ENCODE peak calls at places on chromosomes 5 and 9, in five cellular contexts. One of them, this sample, is unnamed.
A peak's percentile ranks its signal among the peaks of the same experiment; 100 is the strongest.

GRCh38 chr5:158435161-158435616 is 576.2 kb upstream of the CLINT1 start:
- DNase-seq in A549: no peak
- DNase-seq in SK-N-SH: no peak
- DNase-seq in GM12878: peak; percentile 47
- DNase-seq in K562: no peak
- DNase-seq in this sample: no peak

GRCh38 chr5:133475986-133476385 is 136.4 kb downstream of the FSTL4 start:
- DNase-seq in A549: no peak
- DNase-seq in SK-N-SH: no peak
- DNase-seq in GM12878: no peak
- DNase-seq in K562: no peak
- DNase-seq in this sample: no peak

GRCh38 chr5:164600166-164600715 is 1094.8 kb downstream of the MAT2B start:
- DNase-seq in A549: no peak
- DNase-seq in SK-N-SH: no peak
- DNase-seq in GM12878: no peak
- DNase-seq in K562: no peak
- DNase-seq in this sample: peak; percentile 86

GRCh38 chr9:93899609-93900435 is 55.3 kb downstream of the BARX1 start:
- DNase-seq in A549: no peak
- DNase-seq in SK-N-SH: peak; percentile 8
- DNase-seq in GM12878: no peak
- DNase-seq in K562: no peak
- DNase-seq in this sample: no peak

GRCh38 chr5:24644757-24645156 is at the start of gene CDH10:
- DNase-seq in A549: peak; percentile 29
- DNase-seq in SK-N-SH: no peak
- DNase-seq in GM12878: no peak
- DNase-seq in K562: no peak
- DNase-seq in this sample: no peak

GRCh38 chr9:126844085-126844484 is 16.4 kb upstream of the ZBTB34 start:
- DNase-seq in A549: no peak
- DNase-seq in SK-N-SH: no peak
- DNase-seq in GM12878: no peak
- DNase-seq in K562: no peak
- DNase-seq in this sample: peak; percentile 80

GRCh38 chr5:102823441-102823874 is 68.4 kb downstream of the PAM start:
- DNase-seq in A549: no peak
- DNase-seq in SK-N-SH: no peak
- DNase-seq in GM12878: no peak
- DNase-seq in K562: no peak
- DNase-seq in this sample: peak; percentile 62

GRCh38 chr9:83996126-83996525 is 15.5 kb downstream of the RMI1 start:
- DNase-seq in A549: no peak
- DNase-seq in SK-N-SH: no peak
- DNase-seq in GM12878: no peak
- DNase-seq in K562: peak; percentile 7
- DNase-seq in this sample: no peak

GRCh38 chr5:96336351-96336985 is 96.6 kb downstream of the PCSK1 start:
- DNase-seq in A549: peak; percentile 88
- DNase-seq in SK-N-SH: peak; percentile 36
- DNase-seq in GM12878: no peak
- DNase-seq in K562: peak; percentile 80
- DNase-seq in this sample: peak; percentile 93

GRCh38 chr5:150208187-150209015 is 18.5 kb downstream of the SLC6A7 start:
- DNase-seq in A549: peak; percentile 14
- DNase-seq in SK-N-SH: no peak
- DNase-seq in GM12878: no peak
- DNase-seq in K562: no peak
- DNase-seq in this sample: peak; percentile 79

GRCh38 chr9:125638646-125639045 is 68.4 kb downstream of the MAPKAP1 start:
- DNase-seq in A549: no peak
- DNase-seq in SK-N-SH: no peak
- DNase-seq in GM12878: no peak
- DNase-seq in K562: no peak
- DNase-seq in this sample: no peak

GRCh38 chr5:7816535-7816901 is 34.4 kb downstream of the CFAP90 start:
- DNase-seq in A549: no peak
- DNase-seq in SK-N-SH: no peak
- DNase-seq in GM12878: no peak
- DNase-seq in K562: no peak
- DNase-seq in this sample: no peak

GRCh38 chr5:72270037-72270436 is 50.0 kb downstream of the MRPS27 start:
- DNase-seq in A549: no peak
- DNase-seq in SK-N-SH: no peak
- DNase-seq in GM12878: no peak
- DNase-seq in K562: no peak
- DNase-seq in this sample: no peak

GRCh38 chr5:72267685-72268084 is 52.4 kb downstream of the MRPS27 start:
- DNase-seq in A549: no peak
- DNase-seq in SK-N-SH: no peak
- DNase-seq in GM12878: no peak
- DNase-seq in K562: no peak
- DNase-seq in this sample: peak; percentile 42

GRCh38 chr5:72269411-72269780 is 50.6 kb downstream of the MRPS27 start:
- DNase-seq in A549: no peak
- DNase-seq in SK-N-SH: no peak
- DNase-seq in GM12878: no peak
- DNase-seq in K562: no peak
- DNase-seq in this sample: no peak

GRCh38 chr5:72268260-72268659 is 51.8 kb downstream of the MRPS27 start:
- DNase-seq in A549: no peak
- DNase-seq in SK-N-SH: no peak
- DNase-seq in GM12878: no peak
- DNase-seq in K562: no peak
- DNase-seq in this sample: no peak

GRCh38 chr5:72268753-72269410 is 51.2 kb downstream of the MRPS27 start:
- DNase-seq in A549: peak; percentile 57
- DNase-seq in SK-N-SH: peak; percentile 36
- DNase-seq in GM12878: no peak
- DNase-seq in K562: peak; percentile 71
- DNase-seq in this sample: peak; percentile 43
- TF ChIP-seq RCOR1 in A549: no peak
- TF ChIP-seq RCOR1 in SK-N-SH: no peak
- TF ChIP-seq RCOR1 in GM12878: no peak
- TF ChIP-seq RCOR1 in K562: peak; percentile 37
- TF ChIP-seq RCOR1 in this sample: no peak

DNA sequence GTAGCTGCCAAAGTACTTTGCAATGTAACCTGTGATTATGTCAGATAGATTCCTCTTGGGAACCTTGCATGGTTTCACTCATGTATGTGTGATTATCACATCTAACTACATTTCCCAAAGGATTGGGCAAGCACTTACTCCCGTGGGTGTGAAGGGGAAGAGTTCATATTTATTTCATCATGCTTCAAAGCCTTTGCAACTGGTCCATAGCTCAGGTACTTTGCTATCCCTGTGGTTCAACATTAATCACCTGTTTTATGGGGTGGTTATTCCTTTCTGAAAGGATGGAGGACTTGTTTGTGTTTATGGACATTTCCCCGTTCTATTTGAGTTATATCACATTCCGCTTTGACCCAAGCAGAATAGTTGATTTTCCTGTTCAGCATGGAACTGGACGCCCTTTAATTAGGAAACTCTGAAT is 13.6 kb upstream of the ERMP1 start:
- DNase-seq in A549: no peak
- DNase-seq in SK-N-SH: no peak
- DNase-seq in GM12878: no peak
- DNase-seq in K562: no peak
- DNase-seq in this sample: peak; percentile 28
- TF ChIP-seq RCOR1 in A549: no peak
- TF ChIP-seq RCOR1 in SK-N-SH: no peak
- TF ChIP-seq RCOR1 in GM12878: no peak
- TF ChIP-seq RCOR1 in K562: no peak
- TF ChIP-seq RCOR1 in this sample: no peak

GRCh38 chr9:131696163-131696439 is 43.8 kb downstream of the RAPGEF1 start:
- DNase-seq in A549: no peak
- DNase-seq in SK-N-SH: no peak
- DNase-seq in GM12878: no peak
- DNase-seq in K562: no peak
- DNase-seq in this sample: no peak

GRCh38 chr9:131697908-131698714 is 41.8 kb downstream of the RAPGEF1 start:
- DNase-seq in A549: peak; percentile 37
- DNase-seq in SK-N-SH: no peak
- DNase-seq in GM12878: no peak
- DNase-seq in K562: peak; percentile 43
- DNase-seq in this sample: no peak

GRCh38 chr9:131698715-131699053 is 41.2 kb downstream of the RAPGEF1 start:
- DNase-seq in A549: no peak
- DNase-seq in SK-N-SH: no peak
- DNase-seq in GM12878: no peak
- DNase-seq in K562: no peak
- DNase-seq in this sample: no peak

GRCh38 chr9:131695366-131696162 is 44.3 kb downstream of the RAPGEF1 start:
- DNase-seq in A549: no peak
- DNase-seq in SK-N-SH: no peak
- DNase-seq in GM12878: no peak
- DNase-seq in K562: no peak
- DNase-seq in this sample: no peak

DNA sequence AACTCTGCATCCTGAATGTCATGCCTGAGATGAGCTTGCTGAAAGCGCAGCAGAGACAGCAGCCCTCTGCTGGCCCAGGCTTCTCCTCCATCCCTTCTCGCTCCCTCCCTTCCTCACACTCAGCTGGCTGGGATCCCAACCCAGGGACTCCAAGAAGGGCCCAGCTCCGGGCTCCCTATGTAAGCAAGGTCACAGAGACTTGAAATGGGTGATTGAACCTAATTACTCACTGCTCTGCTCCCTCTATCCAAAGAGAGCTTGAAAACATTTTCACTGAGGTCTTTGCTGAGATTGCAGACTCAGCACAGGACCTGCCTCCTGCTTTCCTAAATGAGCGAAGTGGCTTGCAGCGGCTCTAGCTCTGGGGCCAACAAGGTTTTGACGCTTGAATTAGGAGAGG is 42.8 kb downstream of the RAPGEF1 start:
- DNase-seq in A549: no peak
- DNase-seq in SK-N-SH: no peak
- DNase-seq in GM12878: no peak
- DNase-seq in K562: no peak
- DNase-seq in this sample: peak; percentile 61
- TF ChIP-seq RCOR1 in A549: no peak
- TF ChIP-seq RCOR1 in SK-N-SH: no peak
- TF ChIP-seq RCOR1 in GM12878: no peak
- TF ChIP-seq RCOR1 in K562: no peak
- TF ChIP-seq RCOR1 in this sample: no peak

GRCh38 chr5:93219641-93220145 is 361.3 kb downstream of the NR2F1-AS1 start:
- DNase-seq in A549: no peak
- DNase-seq in SK-N-SH: peak; percentile 11
- DNase-seq in GM12878: no peak
- DNase-seq in K562: no peak
- DNase-seq in this sample: no peak
- TF ChIP-seq RCOR1 in A549: no peak
- TF ChIP-seq RCOR1 in SK-N-SH: no peak
- TF ChIP-seq RCOR1 in GM12878: no peak
- TF ChIP-seq RCOR1 in K562: no peak
- TF ChIP-seq RCOR1 in this sample: no peak

GRCh38 chr9:136978073-136978864 is 965 bp downstream of the PTGDS start:
- DNase-seq in A549: peak; percentile 89
- DNase-seq in SK-N-SH: peak; percentile 99
- DNase-seq in GM12878: no peak
- DNase-seq in K562: peak; percentile 89
- DNase-seq in this sample: peak; percentile 25

GRCh38 chr9:136978865-136979544 is 1.7 kb downstream of the PTGDS start:
- DNase-seq in A549: no peak
- DNase-seq in SK-N-SH: no peak
- DNase-seq in GM12878: no peak
- DNase-seq in K562: no peak
- DNase-seq in this sample: no peak

GRCh38 chr9:136975624-136976023 is 1.7 kb upstream of the PTGDS start:
- DNase-seq in A549: no peak
- DNase-seq in SK-N-SH: no peak
- DNase-seq in GM12878: no peak
- DNase-seq in K562: peak; percentile 62
- DNase-seq in this sample: no peak

GRCh38 chr9:136974834-136975535 is 2.3 kb upstream of the PTGDS start:
- DNase-seq in A549: no peak
- DNase-seq in SK-N-SH: no peak
- DNase-seq in GM12878: no peak
- DNase-seq in K562: no peak
- DNase-seq in this sample: no peak

GRCh38 chr9:136977223-136978072 is at the start of gene PTGDS:
- DNase-seq in A549: no peak
- DNase-seq in SK-N-SH: no peak
- DNase-seq in GM12878: no peak
- DNase-seq in K562: no peak
- DNase-seq in this sample: peak; percentile 13
- TF ChIP-seq RCOR1 in A549: no peak
- TF ChIP-seq RCOR1 in SK-N-SH: no peak
- TF ChIP-seq RCOR1 in GM12878: no peak
- TF ChIP-seq RCOR1 in K562: no peak
- TF ChIP-seq RCOR1 in this sample: no peak

GRCh38 chr5:32083981-32084430 is 90.1 kb downstream of the GOLPH3 start:
- DNase-seq in A549: no peak
- DNase-seq in SK-N-SH: no peak
- DNase-seq in GM12878: no peak
- DNase-seq in K562: no peak
- DNase-seq in this sample: no peak
- TF ChIP-seq RCOR1 in A549: no peak
- TF ChIP-seq RCOR1 in SK-N-SH: no peak
- TF ChIP-seq RCOR1 in GM12878: no peak
- TF ChIP-seq RCOR1 in K562: no peak
- TF ChIP-seq RCOR1 in this sample: no peak

GRCh38 chr5:14547660-14548059 is 33.9 kb upstream of the OTULINL start:
- DNase-seq in A549: no peak
- DNase-seq in SK-N-SH: no peak
- DNase-seq in GM12878: no peak
- DNase-seq in K562: no peak
- DNase-seq in this sample: no peak
- TF ChIP-seq RCOR1 in A549: no peak
- TF ChIP-seq RCOR1 in SK-N-SH: no peak
- TF ChIP-seq RCOR1 in GM12878: no peak
- TF ChIP-seq RCOR1 in K562: no peak
- TF ChIP-seq RCOR1 in this sample: no peak

DNA sequence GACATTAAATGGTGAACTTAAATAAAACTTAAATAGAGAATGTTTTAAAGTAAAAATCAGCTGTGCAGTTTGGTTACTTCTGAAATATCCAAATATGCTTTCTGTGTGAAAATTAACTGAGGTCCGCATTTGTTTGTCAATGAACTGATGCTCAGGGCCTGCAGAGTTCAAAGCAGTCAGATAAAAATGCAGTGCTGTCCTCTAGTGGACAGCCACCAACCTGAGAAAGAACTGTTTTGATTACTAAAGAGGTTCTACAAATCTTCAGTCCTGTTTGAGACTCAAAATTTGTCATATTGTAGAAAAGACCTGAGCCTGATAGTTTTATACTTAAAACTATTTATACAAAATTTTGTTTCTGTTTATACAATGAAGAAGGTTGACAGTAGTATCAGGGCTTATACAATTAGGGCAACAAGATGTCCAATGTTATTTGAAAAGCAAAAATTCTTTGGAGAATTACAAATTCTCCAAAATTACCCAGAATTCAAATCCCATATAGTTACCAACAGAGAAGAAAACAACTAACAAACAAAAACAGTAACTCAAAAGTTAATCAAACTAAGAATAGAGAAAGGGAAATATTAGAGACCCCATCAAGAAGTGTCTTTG is 232.3 kb upstream of the TBCA start:
- DNase-seq in A549: peak; percentile 67
- DNase-seq in SK-N-SH: peak; percentile 63
- DNase-seq in GM12878: no peak
- DNase-seq in K562: peak; percentile 48
- DNase-seq in this sample: peak; percentile 58
- TF ChIP-seq RCOR1 in A549: no peak
- TF ChIP-seq RCOR1 in SK-N-SH: no peak
- TF ChIP-seq RCOR1 in GM12878: no peak
- TF ChIP-seq RCOR1 in K562: no peak
- TF ChIP-seq RCOR1 in this sample: no peak

GRCh38 chr5:64585654-64586053 is 79.8 kb downstream of the RGS7BP start:
- DNase-seq in A549: no peak
- DNase-seq in SK-N-SH: no peak
- DNase-seq in GM12878: no peak
- DNase-seq in K562: no peak
- DNase-seq in this sample: no peak
- TF ChIP-seq RCOR1 in A549: no peak
- TF ChIP-seq RCOR1 in SK-N-SH: no peak
- TF ChIP-seq RCOR1 in GM12878: no peak
- TF ChIP-seq RCOR1 in K562: no peak
- TF ChIP-seq RCOR1 in this sample: no peak

This sample was measured in IMR-90.